ENCODE peak calls at places on chromosome 3, in seven cellular contexts. Z is kidney; D is ecto neural progenitor cell; Q is germinal center; J is NCI-H1417; A is activated CD4-positive, alpha-beta T cell treated with anti-CD3 and anti-CD28 coated beads, Interleukin-2, amount 10 ng/mL, durations not matched to agents 24 days and 14 days; R is anterior cingulate cortex. M is an unnamed sample.

GRCh38 chr3:71784914-71785593 is at the start of gene PROK2:
- DNase-seq in Z (peak), D (peak), Q (peak), J (peak), A (peak), R (no peak), M (no peak)

GRCh38 chr3:42369304-42369703 is 41.1 kb downstream of the LYZL4 start:
- DNase-seq in Z (no peak), D (no peak), Q (no peak), J (no peak), A (no peak), R (peak), M (peak)

GRCh38 chr3:4687167-4687566 is 194.0 kb downstream of the ITPR1 start:
- DNase-seq in Z (no peak), D (no peak), Q (no peak), J (peak), A (no peak), R (no peak), M (no peak)

GRCh38 chr3:123576119-123576518 is 8.7 kb downstream of the HACD2 start:
- DNase-seq in Z (no peak), D (no peak), Q (peak), J (no peak), A (no peak), R (no peak), M (no peak)

GRCh38 chr3:197555281-197556261 is at the start of gene BDH1:
- DNase-seq in Z (peak), D (peak), Q (peak), J (peak), A (peak), R (peak), M (peak)

GRCh38 chr3:100426029-100426682 is 24.8 kb downstream of the LNP1 start:
- DNase-seq in Z (no peak), D (no peak), Q (no peak), J (no peak), A (no peak), R (no peak), M (no peak)

GRCh38 chr3:108407858-108408257 is 102.5 kb downstream of the MYH15 start:
- DNase-seq in Z (no peak), D (no peak), Q (peak), J (no peak), A (no peak), R (no peak), M (peak)

GRCh38 chr3:190064112-190064511 is 56.6 kb downstream of the P3H2 start:
- DNase-seq in Z (no peak), D (no peak), Q (no peak), J (no peak), A (no peak), R (no peak), M (no peak)

GRCh38 chr3:166367947-166368533 is 530.8 kb upstream of the BCHE start:
- DNase-seq in Z (no peak), D (no peak), Q (no peak), J (no peak), A (no peak), R (no peak), M (no peak)

M was measured in NCI-H1105.